ENCODE peak calls at places on chromosomes 6 and 20, in six cellular contexts. P, R, X, J, E and H are unnamed samples.

GRCh38 chr20:20448891-20449290 is 81.0 kb downstream of the INSM1 start:
- DNase-seq in R (no peak), P (no peak), X (no peak), E (no peak), J (no peak), H (no peak)

GRCh38 chr6:105600342-105601293 is 197.7 kb upstream of the PREP start:
- DNase-seq in X (peak), R (no peak), J (no peak), E (no peak), P (no peak), H (peak)

GRCh38 chr6:19836799-19837510 is at the start of gene ID4:
- DNase-seq in P (no peak), R (peak), X (peak), E (peak), J (peak), H (peak)

GRCh38 chr6:104527761-104528415 is 331.8 kb downstream of the HACE1 start:
- DNase-seq in R (no peak), E (no peak), P (no peak), X (peak), J (peak), H (peak)

GRCh38 chr6:56381852-56382251 is 134.5 kb upstream of the COL21A1 start:
- DNase-seq in P (no peak), X (no peak), J (no peak), E (no peak), R (peak), H (peak)

GRCh38 chr6:131950767-131951575 is at the start of gene CCN2:
- DNase-seq in J (peak), P (peak), E (peak), X (peak), R (peak), H (peak)

GRCh38 chr6:139219746-139220145 is 72.1 kb downstream of the TXLNB start:
- DNase-seq in R (no peak), J (no peak), X (no peak), E (no peak), P (no peak), H (no peak)

GRCh38 chr6:98957440-98957839 is 9.7 kb upstream of the FBXL4 start:
- DNase-seq in E (no peak), X (no peak), R (peak), J (no peak), P (peak), H (peak)

GRCh38 chr6:111177131-111177530 is 89.8 kb downstream of the SLC16A10 start:
- DNase-seq in E (no peak), P (no peak), R (no peak), X (no peak), J (no peak), H (no peak)

GRCh38 chr6:13391537-13391936 is 63.2 kb upstream of the TBC1D7 start:
- DNase-seq in P (no peak), E (no peak), X (no peak), R (no peak), J (no peak), H (no peak)

GRCh38 chr20:47989957-47990356 is 204.7 kb upstream of the SULF2 start:
- DNase-seq in P (no peak), R (no peak), X (no peak), E (no peak), J (no peak), H (no peak)

GRCh38 chr20:7275628-7276237 is 508.2 kb downstream of the BMP2 start:
- DNase-seq in X (no peak), J (no peak), E (peak), P (no peak), R (no peak), H (no peak)

GRCh38 chr20:38473353-38473795 is 731 bp downstream of the RALGAPB start:
- DNase-seq in X (no peak), E (no peak), P (no peak), J (no peak), R (no peak), H (peak)

GRCh38 chr20:12679456-12679855 is 329.3 kb upstream of the SPTLC3 start:
- DNase-seq in X (no peak), P (no peak), E (no peak), R (no peak), J (no peak), H (no peak)

GRCh38 chr6:73152998-73153757 is 72.1 kb downstream of the KHDC1L start:
- DNase-seq in J (no peak), P (no peak), E (no peak), X (no peak), R (no peak), H (no peak)

GRCh38 chr6:97774973-97775372 is 492.0 kb upstream of the MMS22L start:
- DNase-seq in J (no peak), X (no peak), P (no peak), E (no peak), R (no peak), H (no peak)

GRCh38 chr6:111172563-111172962 is 85.3 kb downstream of the SLC16A10 start:
- DNase-seq in R (no peak), P (no peak), J (no peak), X (no peak), E (no peak), H (no peak)

GRCh38 chr6:127302728-127303675 is 36.3 kb downstream of the RNF146 start:
- DNase-seq in E (peak), X (peak), R (no peak), J (no peak), P (peak), H (peak)

GRCh38 chr6:169977434-169978265 is 226.2 kb downstream of the ERMARD start:
- DNase-seq in J (peak), E (no peak), R (no peak), P (no peak), X (no peak), H (no peak)

GRCh38 chr20:34530342-34530741 is 14.1 kb downstream of the DYNLRB1 start:
- DNase-seq in P (no peak), E (no peak), R (no peak), J (peak), X (no peak), H (no peak)

GRCh38 chr20:48180637-48181036 is 395.4 kb upstream of the SULF2 start:
- DNase-seq in E (no peak), J (no peak), R (no peak), X (no peak), P (no peak), H (no peak)

GRCh38 chr20:36574278-36575065 is 1.1 kb downstream of the TGIF2 start:
- DNase-seq in R (no peak), E (no peak), J (peak), P (no peak), X (peak), H (peak)

GRCh38 chr6:107660839-107661238 is 163.3 kb downstream of the SCML4 start:
- DNase-seq in J (peak), E (no peak), R (no peak), P (peak), X (no peak), H (no peak)

GRCh38 chr6:16238057-16238657 is at the start of gene GMPR:
- DNase-seq in X (peak), P (peak), E (peak), J (peak), R (no peak), H (peak)

GRCh38 chr6:95690328-95690727 is 113.0 kb downstream of the MANEA start:
- DNase-seq in P (no peak), J (no peak), R (no peak), E (no peak), X (no peak), H (no peak)

GRCh38 chr6:10141756-10142443 is 273.0 kb downstream of the TFAP2A start:
- DNase-seq in J (no peak), E (no peak), P (no peak), R (peak), X (no peak), H (no peak)

GRCh38 chr6:10151144-10151915 is 263.5 kb downstream of the TFAP2A start:
- DNase-seq in J (no peak), P (no peak), E (no peak), R (peak), X (no peak), H (no peak)

GRCh38 chr6:10149603-10150002 is 265.3 kb downstream of the TFAP2A start:
- DNase-seq in R (no peak), E (no peak), J (no peak), P (no peak), X (no peak), H (no peak)

GRCh38 chr6:10144772-10145171 is 270.1 kb downstream of the TFAP2A start:
- DNase-seq in P (no peak), R (no peak), J (no peak), X (no peak), E (no peak), H (no peak)

GRCh38 chr6:10146723-10147451 is 268.0 kb downstream of the TFAP2A start:
- DNase-seq in P (peak), J (no peak), R (no peak), X (peak), E (no peak), H (peak)
- H3K4me3 ChIP-seq in P (peak), J (peak), R (peak), X (peak), E (peak), H (peak)

DNA sequence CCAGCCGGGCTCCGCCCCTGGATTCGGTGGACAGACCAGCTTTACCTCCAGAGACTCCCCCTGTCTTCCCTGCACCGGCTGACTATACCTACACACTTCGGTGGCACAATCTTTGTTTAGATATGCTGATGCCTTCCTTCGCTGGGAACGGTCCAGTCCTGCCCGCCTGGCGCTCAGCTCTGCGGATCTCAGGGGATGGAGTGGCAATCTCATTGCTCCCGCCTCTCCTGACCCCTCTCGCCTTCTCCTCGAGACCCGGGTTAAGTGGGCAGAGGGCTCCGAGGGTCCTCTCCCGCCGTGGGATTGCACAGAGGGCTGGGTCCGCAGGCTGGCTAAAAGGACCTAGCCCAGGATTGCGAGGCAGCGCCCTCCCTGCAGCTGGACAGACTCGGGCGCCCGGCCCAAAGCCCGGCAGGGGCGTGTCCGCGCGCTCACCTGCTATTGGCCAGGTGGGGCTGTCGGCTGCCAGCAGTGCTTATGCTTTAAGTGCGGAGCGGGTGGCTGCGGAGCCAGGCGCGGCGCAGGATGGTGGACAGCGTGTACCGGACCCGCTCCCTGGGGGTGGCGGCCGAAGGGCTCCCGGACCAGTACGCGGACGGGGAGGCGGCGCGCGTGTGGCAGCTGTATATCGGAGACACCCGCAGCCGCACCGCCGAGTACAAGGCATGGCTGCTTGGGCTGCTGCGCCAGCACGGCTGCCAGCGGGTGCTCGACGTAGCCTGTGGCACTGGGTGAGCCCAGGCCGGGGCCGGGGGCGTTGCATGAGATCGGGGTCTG is at the start of gene GNMT:
- DNase-seq in J (peak), X (peak), R (no peak), E (no peak), P (no peak), H (peak)
- TF ChIP-seq CTCF in J (no peak), X (no peak), R (no peak), E (no peak), P (no peak), H (no peak)

GRCh38 chr6:36677059-36677749 is 1.3 kb upstream of the CDKN1A start:
- DNase-seq in E (no peak), P (no peak), R (no peak), X (no peak), J (no peak), H (no peak)
- H3K4me3 ChIP-seq in E (no peak), P (no peak), R (peak), X (peak), J (peak), H (peak)

GRCh38 chr20:46177768-46178167 is 59.7 kb downstream of the CD40 start:
- DNase-seq in X (no peak), E (no peak), J (no peak), P (no peak), R (no peak), H (no peak)

GRCh38 chr20:46178891-46179290 is 60.8 kb downstream of the CD40 start:
- DNase-seq in R (no peak), X (no peak), E (no peak), J (no peak), P (no peak), H (no peak)

GRCh38 chr20:46175127-46175494 is 57.0 kb downstream of the CD40 start:
- DNase-seq in R (no peak), J (no peak), X (no peak), P (no peak), E (no peak), H (no peak)

GRCh38 chr20:46174469-46175126 is 56.5 kb downstream of the CD40 start:
- DNase-seq in P (peak), E (peak), J (peak), X (peak), R (no peak), H (peak)

DNA sequence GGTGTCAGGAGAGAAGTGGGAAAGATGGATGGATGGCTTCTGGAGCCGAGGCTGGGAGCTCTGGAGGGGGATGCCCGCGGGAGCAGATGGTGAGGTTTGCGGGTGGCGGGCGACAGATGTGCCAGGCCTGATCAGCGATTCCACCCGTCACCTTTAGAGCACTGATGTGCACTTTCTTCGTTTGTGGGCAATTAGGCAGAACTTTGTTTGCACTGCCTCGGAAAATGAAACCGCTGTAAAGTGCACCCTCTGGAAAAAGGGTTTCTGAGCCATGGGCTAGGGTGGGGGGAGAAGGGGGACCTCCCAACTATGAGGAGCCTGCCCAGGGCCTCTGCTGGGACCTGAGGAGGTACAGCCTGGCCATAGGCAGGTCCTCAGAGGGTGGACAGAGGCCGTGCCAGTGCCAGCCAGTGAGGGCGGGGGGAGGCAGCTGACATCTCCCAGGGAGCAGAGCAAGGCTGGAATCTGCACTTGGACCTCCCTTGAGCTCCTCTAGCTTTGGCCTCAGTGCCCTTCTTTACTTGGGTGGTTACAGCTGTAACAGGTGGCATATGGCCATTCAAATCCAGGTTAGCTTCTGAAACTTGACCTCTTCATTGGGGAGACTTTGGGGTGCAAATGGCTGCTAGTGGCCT is 58.7 kb downstream of the CD40 start:
- DNase-seq in X (no peak), J (no peak), E (no peak), R (no peak), P (no peak), H (no peak)
- TF ChIP-seq CTCF in X (no peak), J (no peak), E (no peak), R (no peak), P (no peak), H (no peak)